ENCODE peak calls at places on chromosomes 11 and 22, in four cellular contexts. K is HEK293T, Y is K562, S is HepG2. T is an unnamed sample.

GRCh38 chr11:27646051-27646818 is 54.0 kb downstream of the BDNF start:
- DNase-seq in K (no peak), Y (no peak), S (no peak), T (no peak)

GRCh38 chr22:37276771-37277170 is 5.5 kb upstream of the CYTH4 start:
- DNase-seq in S (no peak), Y (no peak), K (peak), T (no peak)

GRCh38 chr11:65719887-65720236 is 736 bp downstream of the RNASEH2C start:
- DNase-seq in S (no peak), K (peak), Y (peak), T (no peak)

GRCh38 chr11:12536566-12536965 is 137.7 kb upstream of the TEAD1 start:
- DNase-seq in S (no peak), Y (no peak), K (no peak), T (no peak)

GRCh38 chr22:35409783-35410662 is 10.1 kb downstream of the MCM5 start:
- DNase-seq in K (no peak), S (no peak), Y (no peak), T (no peak)

GRCh38 chr22:34975721-34976120 is 90.2 kb upstream of the ISX start:
- DNase-seq in S (no peak), K (no peak), Y (peak), T (peak)

GRCh38 chr11:6353367-6353987 is 33.2 kb upstream of the CAVIN3 start:
- DNase-seq in Y (peak), S (peak), K (peak), T (peak)

GRCh38 chr22:20979940-20980453 is 2.1 kb upstream of the LZTR1 start:
- DNase-seq in K (no peak), Y (no peak), S (peak), T (no peak)

GRCh38 chr11:66064571-66064970 is 5.5 kb upstream of the PACS1 start:
- DNase-seq in K (no peak), Y (no peak), S (no peak), T (no peak)

GRCh38 chr22:19761022-19761499 is 483 bp downstream of the TBX1 start:
- DNase-seq in K (peak), Y (no peak), S (no peak), T (no peak)

GRCh38 chr22:47328550-47329243 is 566.2 kb downstream of the TBC1D22A start:
- DNase-seq in S (peak), Y (peak), K (no peak), T (no peak)

GRCh38 chr11:66313321-66314185 is 3.3 kb downstream of the CD248 start:
- DNase-seq in K (no peak), Y (no peak), S (peak), T (peak)

GRCh38 chr22:39253427-39254070 is 8.8 kb upstream of the PDGFB start:
- DNase-seq in Y (peak), S (no peak), K (peak), T (no peak)

GRCh38 chr11:35029979-35030378 is 109.0 kb upstream of the CD44 start:
- DNase-seq in S (no peak), K (no peak), Y (peak), T (no peak)

GRCh38 chr11:74347381-74347780 is 35.9 kb upstream of the P4HA3 start:
- DNase-seq in Y (no peak), K (no peak), S (peak), T (no peak)

GRCh38 chr11:45054956-45055355 is 91.5 kb upstream of the PRDM11 start:
- DNase-seq in Y (no peak), S (no peak), K (no peak), T (no peak)

GRCh38 chr11:69592986-69593385 is 48.0 kb upstream of the CCND1 start:
- DNase-seq in Y (no peak), S (no peak), K (no peak), T (no peak)
- TF ChIP-seq ELF4 in Y (no peak), S (no peak), K (no peak), T (no peak)

DNA sequence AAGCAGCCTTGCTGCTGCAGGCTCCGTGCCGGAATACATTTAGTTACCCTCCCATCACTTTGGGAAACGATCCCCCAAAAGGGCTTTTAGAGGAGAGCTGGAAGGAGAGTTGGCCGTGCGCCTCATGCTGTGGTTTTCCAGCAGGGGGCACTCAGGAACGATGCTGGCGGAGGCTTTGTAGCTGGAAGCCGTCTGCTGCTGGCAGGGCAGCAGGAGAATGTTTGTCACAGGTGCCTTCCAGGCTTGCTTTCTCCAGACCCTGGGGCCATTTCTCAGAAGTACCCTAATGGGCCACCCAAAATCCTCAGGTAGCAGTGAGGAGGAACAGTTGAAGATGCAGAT is 30.0 kb upstream of the CABP7 start:
- DNase-seq in Y (peak), S (peak), K (peak), T (peak)
- TF ChIP-seq SP1 in Y (no peak), S (no peak), K (no peak), T (no peak)

GRCh38 chr11:111449158-111449557 is 63.0 kb downstream of the BTG4 start:
- DNase-seq in K (no peak), S (no peak), Y (no peak), T (no peak)
- TF ChIP-seq ELF4 in K (no peak), S (no peak), Y (no peak), T (no peak)

GRCh38 chr22:44819966-44820631 is 67.7 kb downstream of the ARHGAP8 start:
- DNase-seq in S (no peak), Y (no peak), K (no peak), T (no peak)
- TF ChIP-seq SP1 in S (no peak), Y (no peak), K (no peak), T (no peak)

GRCh38 chr11:29914203-29914930 is 102.5 kb downstream of the KCNA4 start:
- DNase-seq in Y (no peak), K (no peak), S (no peak), T (no peak)
- TF ChIP-seq ELF4 in Y (no peak), K (no peak), S (no peak), T (no peak)

DNA sequence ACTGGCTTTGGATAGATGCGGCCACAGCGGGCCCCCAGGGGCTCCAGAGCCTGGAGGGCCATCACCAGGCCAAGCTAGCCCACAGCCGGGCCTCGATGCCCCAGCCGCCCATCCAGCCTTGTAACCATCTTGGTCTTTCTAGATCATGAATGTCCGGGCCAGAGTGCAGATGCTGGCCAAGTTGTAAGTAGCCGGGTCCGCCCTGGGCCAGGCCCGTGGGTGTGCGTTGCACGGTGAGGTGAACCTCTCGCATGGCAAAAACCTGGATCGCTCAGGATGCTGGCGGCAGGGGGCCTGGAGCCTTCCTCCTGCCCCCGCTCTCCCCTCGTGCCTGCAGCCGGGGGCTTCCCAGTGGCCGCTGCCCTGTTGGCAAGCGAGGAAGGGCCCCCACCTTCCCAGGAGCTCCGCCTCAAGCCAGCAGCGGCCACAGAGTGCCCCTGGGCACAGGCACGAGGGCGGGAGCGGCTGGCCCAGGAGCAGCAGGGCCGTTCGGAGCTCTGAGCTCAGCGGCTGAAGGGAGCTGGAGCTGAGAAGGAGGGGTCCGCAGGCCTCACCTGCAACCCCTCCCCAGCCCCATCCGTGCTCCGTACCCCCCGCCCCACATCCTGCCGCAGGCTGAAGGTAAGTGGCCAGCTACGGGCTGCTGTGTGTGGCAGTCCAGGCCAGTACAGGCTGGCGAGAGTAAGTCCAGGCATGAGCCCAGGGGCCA is 10.9 kb upstream of the MRPL23 start:
- DNase-seq in S (no peak), K (no peak), Y (no peak), T (peak)
- TF ChIP-seq SP1 in S (no peak), K (no peak), Y (no peak), T (no peak)

T was measured in WTC11.